ENCODE peak calls at places on chromosomes 13 and 19, in six cellular contexts. Z is IMR-90, G is tibial nerve, E is endodermal cell, X is fibroblast of pulmonary artery, V is cardiac muscle cell. R is an unnamed sample.

GRCh38 chr19:42309686-42310085 is 3.4 kb upstream of the TMEM145 start:
- DNase-seq in E (no peak), G (no peak), V (no peak), Z (no peak), X (no peak), R (no peak)

GRCh38 chr19:56727731-56728130 is 56.2 kb upstream of the ZNF835 start:
- DNase-seq in G (no peak), V (no peak), Z (no peak), E (no peak), X (no peak), R (no peak)

GRCh38 chr19:12652219-12652618 is 14.3 kb downstream of the MAN2B1 start:
- DNase-seq in X (no peak), V (no peak), G (no peak), E (no peak), Z (no peak), R (no peak)

GRCh38 chr13:107928762-107929161 is 286.6 kb downstream of the LIG4 start:
- DNase-seq in Z (no peak), V (no peak), X (no peak), G (no peak), E (no peak), R (no peak)

GRCh38 chr19:2627855-2628254 is 74.6 kb downstream of the GNG7 start:
- DNase-seq in X (no peak), G (no peak), Z (peak; percentile 49), V (no peak), E (no peak), R (no peak)

GRCh38 chr19:15115080-15115479 is 7.9 kb downstream of the SYDE1 start:
- DNase-seq in V (no peak), X (peak; percentile 68), Z (peak; percentile 68), G (peak; percentile 45), E (no peak), R (no peak)

GRCh38 chr13:97108535-97108910 is 113.6 kb upstream of the MBNL2 start:
- DNase-seq in Z (peak; percentile 49), X (peak; percentile 79), E (no peak), V (no peak), G (no peak), R (no peak)

GRCh38 chr19:31332096-31332495 is 17.1 kb downstream of the TSHZ3 start:
- DNase-seq in Z (peak; percentile 79), G (no peak), V (no peak), X (no peak), E (no peak), R (no peak)

GRCh38 chr13:68386808-68387207 is 1156.7 kb upstream of the PCDH9 start:
- DNase-seq in X (no peak), G (no peak), V (no peak), Z (no peak), E (no peak), R (no peak)

GRCh38 chr19:35879068-35879467 is 10.7 kb downstream of the APLP1 start:
- DNase-seq in V (no peak), Z (no peak), G (no peak), X (no peak), E (no peak), R (no peak)

GRCh38 chr19:14472202-14472961 is 2.8 kb downstream of the PTGER1 start:
- DNase-seq in X (peak; percentile 56), Z (peak; percentile 18), V (peak; percentile 79), G (peak; percentile 38), E (peak; percentile 95), R (peak; percentile 88)

GRCh38 chr19:6862673-6863078 is 24.7 kb upstream of the ADGRE1 start:
- DNase-seq in Z (peak; percentile 69), V (peak; percentile 84), E (peak; percentile 97), G (peak; percentile 51), X (peak; percentile 87), R (peak; percentile 70)

GRCh38 chr13:113125506-113126264 is 3.1 kb downstream of the F10 start:
- DNase-seq in E (no peak), X (no peak), Z (no peak), V (no peak), G (no peak), R (no peak)

GRCh38 chr19:13430790-13431582 is 75.3 kb downstream of the CACNA1A start:
- DNase-seq in V (peak; percentile 50), G (no peak), Z (peak; percentile 42), E (peak; percentile 88), X (peak; percentile 66), R (peak; percentile 22)

GRCh38 chr19:55649579-55650557 is 1.9 kb downstream of the CCDC106 start:
- DNase-seq in E (no peak), X (no peak), V (no peak), G (no peak), Z (no peak), R (no peak)

GRCh38 chr19:6828306-6828697 is 55.8 kb downstream of the VAV1 start:
- DNase-seq in G (no peak), X (no peak), Z (no peak), V (no peak), E (peak; percentile 86), R (no peak)

GRCh38 chr13:107239213-107239612 is 671.3 kb upstream of the ARGLU1 start:
- DNase-seq in Z (no peak), E (no peak), X (no peak), G (no peak), V (no peak), R (no peak)

GRCh38 chr13:55653497-55653896 is 1487.2 kb upstream of the PRR20A start:
- DNase-seq in E (peak; percentile 40), G (no peak), X (no peak), V (no peak), Z (no peak), R (no peak)

GRCh38 chr19:15895876-15896430 is 1.9 kb downstream of the CYP4F2 start:
- DNase-seq in G (no peak), X (no peak), Z (no peak), E (no peak), V (no peak), R (no peak)

GRCh38 chr13:49370390-49370789 is 73.5 kb downstream of the CAB39L start:
- DNase-seq in V (no peak), E (no peak), Z (no peak), X (no peak), G (no peak), R (no peak)

GRCh38 chr13:49366841-49367240 is 77.0 kb downstream of the CAB39L start:
- DNase-seq in E (no peak), X (peak; percentile 34), G (no peak), Z (peak; percentile 39), V (no peak), R (no peak)

GRCh38 chr13:49369876-49370275 is 74.0 kb downstream of the CAB39L start:
- DNase-seq in E (no peak), V (no peak), X (no peak), G (no peak), Z (no peak), R (no peak)

GRCh38 chr13:49368688-49369087 is 75.2 kb downstream of the CAB39L start:
- DNase-seq in V (no peak), G (no peak), Z (no peak), E (no peak), X (no peak), R (no peak)

GRCh38 chr13:49367640-49368431 is 76.0 kb downstream of the CAB39L start:
- DNase-seq in G (no peak), V (no peak), Z (no peak), E (no peak), X (peak; percentile 38), R (no peak)
- TF ChIP-seq CTCF in G (no peak), V (no peak), Z (no peak), E (no peak), X (no peak), R (no peak)

GRCh38 chr13:51220706-51221105 is 1.5 kb upstream of the FAM124A start:
- DNase-seq in X (no peak), G (no peak), E (no peak), V (no peak), Z (no peak), R (no peak)

GRCh38 chr13:51223284-51224270 is 1.4 kb downstream of the FAM124A start:
- DNase-seq in G (no peak), V (no peak), X (no peak), E (peak; percentile 73), Z (no peak), R (no peak)

GRCh38 chr13:51221108-51221507 is 1.1 kb upstream of the FAM124A start:
- DNase-seq in X (no peak), G (no peak), E (peak; percentile 57), Z (no peak), V (no peak), R (no peak)

GRCh38 chr13:51221674-51222509 is at the start of gene FAM124A:
- DNase-seq in X (no peak), V (peak; percentile 81), G (no peak), Z (peak; percentile 4), E (peak; percentile 73), R (peak; percentile 54)

GRCh38 chr13:51222510-51223283 is 499 bp downstream of the FAM124A start:
- DNase-seq in V (peak; percentile 35), X (no peak), G (no peak), E (peak; percentile 82), Z (no peak), R (no peak)
- TF ChIP-seq CTCF in V (peak; percentile 30), X (peak; percentile 18), G (no peak), E (peak; percentile 39), Z (no peak), R (peak; percentile 25)

DNA sequence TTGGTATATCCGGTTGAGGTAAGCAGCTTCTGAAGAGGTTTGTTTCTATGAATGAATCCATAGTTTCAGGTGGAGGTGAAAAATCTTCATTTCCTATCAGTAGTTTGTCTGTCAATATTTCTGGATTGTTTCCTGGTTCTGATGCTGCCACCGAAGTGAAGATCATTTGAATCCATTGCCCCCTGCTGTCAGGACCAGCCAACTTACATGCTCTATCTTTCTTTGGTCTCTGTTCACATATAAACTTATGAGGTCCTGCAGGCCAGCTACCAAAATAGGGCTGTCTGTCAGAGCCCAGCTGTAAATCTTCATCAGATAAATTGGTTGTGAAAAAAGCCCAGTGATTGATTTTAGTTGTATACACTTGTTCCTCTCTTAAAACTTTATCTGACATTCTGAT is 15.2 kb upstream of the N4BP2L1 start:
- DNase-seq in E (no peak), Z (peak; percentile 23), X (peak; percentile 17), G (no peak), V (peak; percentile 11), R (no peak)
- TF ChIP-seq CTCF in E (no peak), Z (peak; percentile 38), X (peak; percentile 19), G (no peak), V (peak; percentile 22), R (peak; percentile 37)

GRCh38 chr13:29589234-29589633 is 6.3 kb downstream of the SLC7A1 start:
- DNase-seq in Z (peak; percentile 63), V (no peak), X (no peak), G (no peak), E (no peak), R (no peak)

GRCh38 chr13:29593605-29594297 is 1.7 kb downstream of the SLC7A1 start:
- DNase-seq in X (no peak), G (no peak), E (no peak), V (no peak), Z (no peak), R (no peak)

GRCh38 chr13:29587645-29588044 is 7.8 kb downstream of the SLC7A1 start:
- DNase-seq in Z (peak; percentile 24), X (no peak), E (no peak), G (no peak), V (no peak), R (no peak)

GRCh38 chr13:29591310-29591709 is 4.2 kb downstream of the SLC7A1 start:
- DNase-seq in E (no peak), Z (peak; percentile 58), G (no peak), V (no peak), X (no peak), R (no peak)

DNA sequence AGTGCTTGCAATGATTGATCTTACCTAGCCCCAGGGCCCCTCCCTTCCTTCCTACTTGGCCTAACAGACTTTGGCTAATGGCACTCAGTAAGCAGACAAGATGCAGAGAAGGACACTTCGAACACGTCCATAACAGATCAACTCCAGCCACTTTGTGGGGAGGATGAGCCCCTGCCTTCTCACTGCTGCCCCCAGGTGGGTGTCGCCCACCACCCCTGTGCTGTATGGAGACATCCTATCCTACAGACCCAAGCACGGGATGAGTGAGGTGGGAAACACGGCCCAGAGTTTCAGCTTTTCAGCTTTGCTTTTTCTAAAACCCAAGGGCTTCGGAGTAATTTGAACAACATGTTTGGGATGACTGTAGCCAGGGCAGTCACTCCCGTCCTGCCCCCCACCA is 5.5 kb downstream of the SLC7A1 start:
- DNase-seq in X (no peak), E (peak; percentile 83), Z (no peak), V (no peak), G (no peak), R (no peak)
- TF ChIP-seq CTCF in X (no peak), E (peak; percentile 71), Z (peak; percentile 9), V (peak; percentile 14), G (no peak), R (peak; percentile 19)

R was measured in progenitor cell of endocrine pancreas.